ENCODE peak calls at places on chromosome 16, in eight cellular contexts. M, Z, N, G, Q, P, C and R are unnamed samples.

GRCh38 chr16:51556694-51557327 is 405.7 kb upstream of the SALL1 start:
- DNase-seq in M (peak), Z (peak), N (no peak), G (peak), Q (no peak), P (no peak), C (peak), R (no peak)

GRCh38 chr16:2467301-2468141 is 3.6 kb upstream of the NTN3 start:
- DNase-seq in M (no peak), Z (peak), N (no peak), G (no peak), Q (peak), P (no peak), C (no peak), R (no peak)

GRCh38 chr16:48335961-48336360 is 49.3 kb downstream of the SIAH1 start:
- DNase-seq in M (no peak), Z (no peak), N (no peak), G (no peak), Q (no peak), P (no peak), C (no peak), R (no peak)

GRCh38 chr16:927406-927805 is 43.4 kb downstream of the LMF1 start:
- DNase-seq in M (no peak), Z (no peak), N (no peak), G (no peak), Q (peak), P (no peak), C (no peak), R (no peak)

GRCh38 chr16:83769397-83770008 is 38.3 kb upstream of the HSBP1 start:
- DNase-seq in M (no peak), Z (no peak), N (peak), G (no peak), Q (no peak), P (no peak), C (no peak), R (no peak)

GRCh38 chr16:30721606-30722005 is 22.6 kb downstream of the SRCAP start:
- DNase-seq in M (no peak), Z (no peak), N (no peak), G (no peak), Q (no peak), P (no peak), C (no peak), R (no peak)

GRCh38 chr16:58814348-58814801 is 80.3 kb upstream of the GOT2 start:
- DNase-seq in M (no peak), Z (peak), N (peak), G (no peak), Q (peak), P (peak), C (peak), R (no peak)

GRCh38 chr16:14677627-14678026 is 16.5 kb downstream of the PLA2G10 start:
- DNase-seq in M (no peak), Z (no peak), N (no peak), G (no peak), Q (no peak), P (no peak), C (no peak), R (no peak)